ENCODE peak calls at places on chromosome 17, in seven cellular contexts. P, I, M, G, F, V and O are unnamed samples.

GRCh38 chr17:62727916-62728672 is 80.0 kb downstream of the MARCHF10 start:
- DNase-seq in P (peak; percentile 6), I (no peak), M (no peak), G (no peak), F (no peak), V (no peak), O (no peak)

GRCh38 chr17:80778716-80779115 is 212.9 kb upstream of the CHMP6 start:
- DNase-seq in P (peak; percentile 14), I (no peak), M (no peak), G (no peak), F (no peak), V (no peak), O (no peak)

GRCh38 chr17:82863941-82864720 is 24.3 kb upstream of the ZNF750 start:
- DNase-seq in P (peak; percentile 91), I (no peak), M (peak; percentile 89), G (no peak), F (peak; percentile 91), V (peak; percentile 68), O (no peak)

GRCh38 chr17:57678393-57678792 is 66.7 kb downstream of the CCDC182 start:
- DNase-seq in P (no peak), I (peak; percentile 5), M (peak; percentile 29), G (no peak), F (no peak), V (no peak), O (no peak)

GRCh38 chr17:2593846-2594656 is 597 bp downstream of the PAFAH1B1 start:
- DNase-seq in P (peak; percentile 90), I (peak; percentile 84), M (peak; percentile 95), G (peak; percentile 85), F (peak; percentile 61), V (peak; percentile 50), O (peak; percentile 18)

GRCh38 chr17:2170023-2170422 is 115.1 kb downstream of the HIC1 start:
- DNase-seq in P (peak; percentile 77), I (no peak), M (no peak), G (no peak), F (no peak), V (no peak), O (peak; percentile 20)

GRCh38 chr17:29615048-29615385 is 7.7 kb downstream of the CORO6 start:
- DNase-seq in P (peak; percentile 82), I (peak; percentile 56), M (peak; percentile 87), G (no peak), F (no peak), V (no peak), O (no peak)

GRCh38 chr17:78129385-78130079 is 977 bp upstream of the TMC6 start:
- DNase-seq in P (peak; percentile 79), I (no peak), M (peak; percentile 90), G (no peak), F (no peak), V (no peak), O (no peak)

GRCh38 chr17:17749025-17749772 is 67.9 kb downstream of the RAI1 start:
- DNase-seq in P (no peak), I (no peak), M (peak; percentile 85), G (no peak), F (no peak), V (no peak), O (no peak)

GRCh38 chr17:71801301-71801700 is 319.5 kb upstream of the SOX9 start:
- DNase-seq in P (no peak), I (no peak), M (no peak), G (no peak), F (no peak), V (no peak), O (no peak)

GRCh38 chr17:45791041-45791582 is 7.0 kb downstream of the CRHR1 start:
- DNase-seq in P (no peak), I (no peak), M (no peak), G (no peak), F (no peak), V (no peak), O (no peak)

GRCh38 chr17:17355426-17355825 is 52.3 kb downstream of the NT5M start:
- DNase-seq in P (peak; percentile 36), I (no peak), M (peak; percentile 67), G (no peak), F (no peak), V (no peak), O (no peak)

GRCh38 chr17:75008373-75008772 is 4.1 kb upstream of the MRPL58 start:
- DNase-seq in P (no peak), I (no peak), M (no peak), G (no peak), F (no peak), V (no peak), O (no peak)

GRCh38 chr17:34892864-34893263 is 68.4 kb downstream of the CCT6B start:
- DNase-seq in P (no peak), I (no peak), M (no peak), G (no peak), F (no peak), V (peak; percentile 3), O (no peak)

GRCh38 chr17:77070888-77071279 is 69.9 kb upstream of the SEC14L1 start:
- DNase-seq in P (no peak), I (no peak), M (no peak), G (no peak), F (no peak), V (no peak), O (no peak)
- H3K4me1 ChIP-seq in P (no peaks in the 10 kb centered on the region), I (no peaks in the 10 kb centered on the region), M (peaks cover 3% of the 10 kb centered on the region), G (no peaks in the 10 kb centered on the region), F (no peaks in the 10 kb centered on the region), V (no peaks in the 10 kb centered on the region), O (no peaks in the 10 kb centered on the region)

GRCh38 chr17:49574283-49574892 is 1.3 kb upstream of the NXPH3 start:
- DNase-seq in P (no peak), I (no peak), M (no peak), G (no peak), F (no peak), V (no peak), O (no peak)

GRCh38 chr17:49576906-49577650 is 1.4 kb downstream of the NXPH3 start:
- DNase-seq in P (no peak), I (no peak), M (no peak), G (no peak), F (no peak), V (no peak), O (no peak)

GRCh38 chr17:49576121-49576905 is 642 bp downstream of the NXPH3 start:
- DNase-seq in P (no peak), I (no peak), M (no peak), G (peak; percentile 66), F (peak; percentile 24), V (no peak), O (no peak)

GRCh38 chr17:49574945-49575523 is 637 bp upstream of the NXPH3 start:
- DNase-seq in P (no peak), I (no peak), M (no peak), G (no peak), F (no peak), V (no peak), O (no peak)

DNA sequence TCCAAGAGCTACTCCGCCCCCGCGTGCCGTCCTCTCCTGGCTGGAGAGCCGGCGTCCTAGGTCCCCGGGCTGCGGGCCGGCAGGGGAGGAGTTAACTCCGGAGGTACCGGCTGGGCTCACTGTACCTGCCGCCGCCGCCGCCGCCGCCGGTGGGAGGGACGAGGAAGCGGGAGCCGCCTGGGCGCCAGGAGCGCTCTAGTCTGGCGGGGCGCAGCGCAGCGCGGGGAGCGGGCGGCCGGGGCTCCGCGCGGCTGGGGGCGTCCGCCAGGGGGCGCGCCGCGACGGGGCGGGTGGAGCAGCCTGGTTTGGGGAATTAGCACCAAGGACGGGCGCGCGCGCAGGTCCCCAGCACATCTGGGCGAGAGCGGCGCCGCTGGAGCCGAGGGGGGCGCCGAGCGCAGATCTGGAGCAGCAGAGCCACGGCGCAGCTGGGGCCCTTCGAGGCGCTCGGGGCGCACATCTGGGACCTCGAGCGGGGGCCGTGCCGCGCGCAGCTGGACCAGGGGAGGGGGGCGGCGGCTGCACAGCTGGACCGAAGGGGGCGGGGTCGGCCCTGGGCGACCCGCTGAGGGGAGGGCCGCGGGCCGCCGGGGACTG is at the start of gene NXPH3:
- DNase-seq in P (peak; percentile 75), I (peak; percentile 50), M (peak; percentile 89), G (peak; percentile 75), F (peak; percentile 19), V (no peak), O (no peak)
- H3K4me3 ChIP-seq in P (peak within 1 kb of the TSS; percentile 45), I (peak within 1 kb of the TSS; percentile 40), M (peak within 1 kb of the TSS; percentile 43), G (peak within 1 kb of the TSS; percentile 82), F (peak within 1 kb of the TSS; percentile 57), V (peak within 1 kb of the TSS; percentile 16), O (peak within 1 kb of the TSS; percentile 71)

GRCh38 chr17:4476512-4477070 is 22.1 kb upstream of the SPNS2 start:
- DNase-seq in P (peak; percentile 73), I (peak; percentile 74), M (no peak), G (no peak), F (no peak), V (no peak), O (no peak)
- H3K4me1 ChIP-seq in P (peaks cover 20% of the 10 kb centered on the region), I (peaks cover 32% of the 10 kb centered on the region), M (peaks cover 22% of the 10 kb centered on the region), G (peaks cover 52% of the 10 kb centered on the region), F (no peaks in the 10 kb centered on the region), V (peaks cover 20% of the 10 kb centered on the region), O (peaks cover 2% of the 10 kb centered on the region)

DNA sequence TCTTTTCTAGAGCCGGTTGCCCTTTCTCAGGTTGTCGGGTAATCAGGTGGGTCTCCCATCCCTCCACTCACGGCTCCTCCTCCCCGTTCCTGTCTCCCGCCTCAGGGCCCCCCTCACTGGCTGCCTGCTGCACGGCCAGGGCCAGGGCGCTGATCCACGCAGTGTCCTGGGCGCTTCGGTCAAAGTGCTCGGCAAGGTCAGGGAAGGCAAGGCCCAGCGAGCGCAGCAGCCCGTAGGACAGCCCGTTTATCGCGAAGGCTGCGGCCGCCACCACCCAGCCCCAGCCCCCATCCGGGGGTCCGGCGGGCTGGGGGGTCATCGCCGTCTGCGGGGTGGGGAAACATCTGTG is 723 bp downstream of the SLC16A11 start:
- DNase-seq in P (no peak), I (peak; percentile 36), M (no peak), G (no peak), F (no peak), V (no peak), O (no peak)
- H3K4me3 ChIP-seq in P (peak overlapping the region; percentile 54), I (peak overlapping the region; percentile 40), M (peak overlapping the region; percentile 44), G (peak overlapping the region; percentile 71), F (no peak overlapping the region), V (no peak overlapping the region), O (peak overlapping the region; percentile 38)

DNA sequence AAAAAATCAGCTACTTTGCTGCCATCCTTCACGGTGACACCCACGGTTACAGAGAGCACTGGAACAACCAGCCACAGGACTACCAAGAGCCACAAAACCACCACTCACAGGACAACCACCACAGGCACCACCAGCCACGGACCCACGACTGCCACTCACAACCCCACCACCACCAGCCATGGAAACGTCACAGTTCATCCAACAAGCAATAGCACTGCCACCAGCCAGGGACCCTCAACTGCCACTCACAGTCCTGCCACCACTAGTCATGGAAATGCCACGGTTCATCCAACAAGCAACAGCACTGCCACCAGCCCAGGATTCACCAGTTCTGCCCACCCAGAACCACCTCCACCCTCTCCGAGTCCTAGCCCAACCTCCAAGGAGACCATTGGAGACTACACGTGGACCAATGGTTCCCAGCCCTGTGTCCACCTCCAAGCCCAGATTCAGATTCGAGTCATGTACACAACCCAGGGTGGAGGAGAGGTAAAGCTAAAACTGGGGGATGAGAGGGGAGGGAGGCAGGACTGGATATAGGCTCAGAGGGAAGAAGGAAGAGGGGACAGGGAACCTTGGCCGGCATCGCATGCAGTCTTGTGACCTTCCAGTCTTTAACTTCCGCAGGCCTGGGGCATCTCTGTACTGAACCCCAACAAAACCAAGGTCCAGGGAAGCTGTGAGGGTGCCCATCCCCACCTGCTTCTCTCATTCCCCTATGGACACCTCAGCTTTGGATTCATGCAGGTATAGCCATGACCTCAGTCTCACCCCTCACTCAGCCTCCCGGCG is 597 bp downstream of the CD68 start:
- DNase-seq in P (no peak), I (no peak), M (no peak), G (no peak), F (no peak), V (no peak), O (no peak)
- H3K4me1 ChIP-seq in P (peaks cover 10% of the 10 kb centered on the region), I (peaks cover 10% of the 10 kb centered on the region), M (peaks cover 93% of the 10 kb centered on the region), G (peaks cover 88% of the 10 kb centered on the region), F (peaks cover 31% of the 10 kb centered on the region), V (peaks cover 13% of the 10 kb centered on the region), O (peaks cover 5% of the 10 kb centered on the region)